ENCODE peak calls at places on chromosomes 12 and 14, in five cellular contexts. M is heart left ventricle; W is stimulated activated CD4-positive, alpha-beta T cell treated with anti-CD3 and anti-CD28 coated beads, Interleukin-4, amount 100 ng/mL, for 48 hours; B is activated naive CD8-positive, alpha-beta T cell treated with anti-CD3 and anti-CD28 coated beads, Interleukin-2, amount 50 U/mL, for 24 hours; Z is activated T-cell treated with anti-CD3 and anti-CD28 coated beads, Interleukin-2, amount 50 U/mL, for 24 hours. V is an unnamed sample.

GRCh38 chr12:9049520-9050133 is 60.3 kb downstream of the KLRG1 start:
- DNase-seq in M (no peak), W (no peak), B (no peak), Z (no peak), V (peak; percentile 39)

GRCh38 chr12:46456356-46457334 is 84.1 kb upstream of the SLC38A2 start:
- DNase-seq in M (no peak), W (no peak), B (no peak), Z (no peak), V (no peak)

GRCh38 chr12:69685810-69686209 is 13.3 kb downstream of the BEST3 start:
- DNase-seq in M (no peak), W (no peak), B (no peak), Z (no peak), V (no peak)

GRCh38 chr14:52402812-52403526 is 88.9 kb downstream of the PTGER2 start:
- DNase-seq in M (no peak), W (no peak), B (no peak), Z (no peak), V (peak; percentile 21)

GRCh38 chr12:1594045-1594294 is 411 bp downstream of the FBXL14 start:
- DNase-seq in M (no peak), W (peak; percentile 39), B (peak; percentile 73), Z (no peak), V (peak; percentile 84)

GRCh38 chr14:74950795-74951442 is 4.5 kb downstream of the PGF start:
- DNase-seq in M (no peak), W (no peak), B (no peak), Z (no peak), V (no peak)

GRCh38 chr12:81558031-81558430 is 201.1 kb downstream of the PPFIA2 start:
- DNase-seq in M (no peak), W (no peak), B (no peak), Z (no peak), V (no peak)

GRCh38 chr12:124927325-124928094 is 13.1 kb upstream of the UBC start:
- DNase-seq in M (peak; percentile 91), W (peak; percentile 97), B (peak; percentile 93), Z (peak; percentile 99), V (peak; percentile 80)

GRCh38 chr14:41532255-41532654 is 74.4 kb upstream of the LRFN5 start:
- DNase-seq in M (no peak), W (no peak), B (no peak), Z (no peak), V (no peak)

GRCh38 chr14:34665785-34666425 is 36.0 kb upstream of the SNX6 start:
- DNase-seq in M (peak; percentile 37), W (no peak), B (no peak), Z (no peak), V (no peak)

GRCh38 chr12:93166891-93167307 is 210.8 kb upstream of the NUDT4 start:
- DNase-seq in M (no peak), W (no peak), B (no peak), Z (no peak), V (peak; percentile 28)

GRCh38 chr14:52363001-52363704 is 49.0 kb downstream of the PTGER2 start:
- DNase-seq in M (no peak), W (no peak), B (no peak), Z (no peak), V (no peak)

GRCh38 chr14:58668848-58669480 is 31.2 kb downstream of the DACT1 start:
- DNase-seq in M (no peak), W (no peak), B (no peak), Z (no peak), V (no peak)

GRCh38 chr14:102630405-102630804 is 38.0 kb downstream of the RCOR1 start:
- DNase-seq in M (no peak), W (no peak), B (no peak), Z (no peak), V (no peak)

GRCh38 chr14:73943083-73943482 is 6.8 kb downstream of the FAM161B start:
- DNase-seq in M (no peak), W (no peak), B (no peak), Z (no peak), V (no peak)

GRCh38 chr12:68319988-68320623 is 12.1 kb downstream of the MDM1 start:
- DNase-seq in M (no peak), W (no peak), B (no peak), Z (no peak), V (no peak)

GRCh38 chr12:23694920-23695319 is 254.6 kb downstream of the SOX5 start:
- DNase-seq in M (no peak), W (no peak), B (no peak), Z (no peak), V (no peak)

GRCh38 chr14:101828038-101828437 is 66.5 kb downstream of the PPP2R5C start:
- DNase-seq in M (no peak), W (no peak), B (no peak), Z (no peak), V (no peak)

GRCh38 chr14:77485256-77485655 is 13.4 kb downstream of the ISM2 start:
- DNase-seq in M (no peak), W (no peak), B (no peak), Z (no peak), V (no peak)

GRCh38 chr14:39469094-39469710 is 37.0 kb upstream of the FBXO33 start:
- DNase-seq in M (no peak), W (no peak), B (peak; percentile 56), Z (peak; percentile 40), V (peak; percentile 14)

GRCh38 chr12:33180921-33181320 is 258.7 kb downstream of the SYT10 start:
- DNase-seq in M (no peak), W (no peak), B (no peak), Z (no peak), V (no peak)

GRCh38 chr14:98368916-98369315 is 903.1 kb downstream of the BCL11B start:
- DNase-seq in M (no peak), W (no peak), B (no peak), Z (no peak), V (no peak)